ENCODE peak calls at places on chromosomes 11 and 22, in six cellular contexts. Z, T, L, O, N and A are unnamed samples.

GRCh38 chr11:40679276-40679675 is 780.2 kb downstream of the LRRC4C start:
- DNase-seq in Z (no peak), T (no peak), L (no peak), O (no peak), N (peak; percentile 19), A (no peak)

GRCh38 chr11:57248780-57249383 is 11.8 kb upstream of the APLNR start:
- DNase-seq in Z (peak; percentile 67), T (peak; percentile 82), L (peak; percentile 85), O (peak; percentile 49), N (peak; percentile 89), A (peak; percentile 61)

GRCh38 chr22:47053013-47053864 is 290.8 kb downstream of the TBC1D22A start:
- DNase-seq in Z (no peak), T (no peak), L (no peak), O (no peak), N (no peak), A (no peak)

GRCh38 chr11:118109231-118109630 is 22.5 kb upstream of the SMIM35 start:
- DNase-seq in Z (peak; percentile 4), T (no peak), L (no peak), O (no peak), N (no peak), A (peak; percentile 87)

GRCh38 chr11:94928146-94928995 is 45.0 kb downstream of the CWC15 start:
- DNase-seq in Z (no peak), T (no peak), L (no peak), O (no peak), N (no peak), A (no peak)

GRCh38 chr22:46070215-46070721 is 80.1 kb upstream of the PPARA start:
- DNase-seq in Z (peak; percentile 42), T (no peak), L (peak; percentile 53), O (peak; percentile 29), N (peak; percentile 53), A (no peak)

GRCh38 chr22:36816338-36816634 is 549 bp downstream of the PVALB start:
- DNase-seq in Z (no peak), T (peak; percentile 51), L (no peak), O (no peak), N (peak; percentile 45), A (no peak)

GRCh38 chr22:17368727-17369552 is at the start of gene CECR2:
- DNase-seq in Z (no peak), T (peak; percentile 54), L (peak; percentile 78), O (peak; percentile 71), N (peak; percentile 95), A (peak; percentile 27)

GRCh38 chr11:43631732-43632131 is 48.8 kb upstream of the HSD17B12 start:
- DNase-seq in Z (no peak), T (no peak), L (no peak), O (no peak), N (no peak), A (no peak)
- H2AFZ ChIP-seq in Z (peak overlapping the region; percentile 58), T (no peak overlapping the region), L (no peak overlapping the region), O (no peak overlapping the region), N (peak overlapping the region; percentile 59), A (no peak overlapping the region)

GRCh38 chr22:19520007-19520406 is 4.2 kb downstream of the CLDN5 start:
- DNase-seq in Z (no peak), T (no peak), L (no peak), O (no peak), N (no peak), A (no peak)
- H3K4me3 ChIP-seq in Z (no peak overlapping the region), T (no peak overlapping the region), L (no peak overlapping the region), O (no peak overlapping the region), N (no peak overlapping the region), A (no peak overlapping the region)

GRCh38 chr11:2258501-2259465 is 11.6 kb downstream of the ASCL2 start:
- DNase-seq in Z (no peak), T (no peak), L (peak; percentile 3), O (no peak), N (no peak), A (peak; percentile 8)
- H2AFZ ChIP-seq in Z (no peak overlapping the region), T (no peak overlapping the region), L (no peak overlapping the region), O (no peak overlapping the region), N (no peak overlapping the region), A (no peak overlapping the region)

GRCh38 chr11:72721689-72722049 is 30.5 kb downstream of the ARAP1 start:
- DNase-seq in Z (no peak), T (no peak), L (peak; percentile 59), O (peak; percentile 46), N (no peak), A (no peak)
- H3K4me3 ChIP-seq in Z (peak overlapping the region; percentile 41), T (peak overlapping the region; percentile 65), L (peak overlapping the region; percentile 19), O (peak overlapping the region; percentile 73), N (no peak overlapping the region), A (no peak overlapping the region)

GRCh38 chr22:27576413-27576812 is 225.1 kb downstream of the MN1 start:
- DNase-seq in Z (no peak), T (peak; percentile 32), L (no peak), O (no peak), N (no peak), A (no peak)

GRCh38 chr22:27573992-27574391 is 227.6 kb downstream of the MN1 start:
- DNase-seq in Z (peak; percentile 10), T (no peak), L (no peak), O (no peak), N (no peak), A (no peak)

GRCh38 chr22:27576815-27577564 is 224.6 kb downstream of the MN1 start:
- DNase-seq in Z (peak; percentile 70), T (no peak), L (peak; percentile 64), O (no peak), N (no peak), A (no peak)

GRCh38 chr22:27574651-27575050 is 226.9 kb downstream of the MN1 start:
- DNase-seq in Z (no peak), T (no peak), L (no peak), O (no peak), N (no peak), A (no peak)

GRCh38 chr22:27575348-27575747 is 226.2 kb downstream of the MN1 start:
- DNase-seq in Z (no peak), T (no peak), L (no peak), O (no peak), N (no peak), A (no peak)
- H2AFZ ChIP-seq in Z (no peak overlapping the region), T (no peak overlapping the region), L (no peak overlapping the region), O (no peak overlapping the region), N (no peak overlapping the region), A (no peak overlapping the region)

GRCh38 chr11:134511255-134511654 is 99.2 kb upstream of the B3GAT1 start:
- DNase-seq in Z (no peak), T (no peak), L (no peak), O (no peak), N (no peak), A (no peak)
- H3K4me3 ChIP-seq in Z (no peak overlapping the region), T (no peak overlapping the region), L (no peak overlapping the region), O (no peak overlapping the region), N (no peak overlapping the region), A (no peak overlapping the region)